ENCODE peak calls at places on chromosomes 7 and 10, in four cellular contexts. C is GM12878, Q is A549, R is IMR-90. G is an unnamed sample.

GRCh38 chr7:48052748-48053147 is 17.4 kb downstream of the C7orf57 start:
- DNase-seq in R (peak), Q (no peak), C (no peak), G (no peak)

GRCh38 chr10:68560201-68560915 is at the start of gene TET1:
- DNase-seq in Q (peak), C (no peak), R (peak), G (peak)

GRCh38 chr7:109901916-109902315 is 1189.0 kb upstream of the LRRN3 start:
- DNase-seq in C (no peak), Q (no peak), R (peak), G (no peak)

GRCh38 chr7:74544706-74545469 is 91.2 kb downstream of the GTF2IRD1 start:
- DNase-seq in R (peak), C (no peak), Q (peak), G (peak)

GRCh38 chr10:43844236-43844635 is 195.6 kb upstream of the ZNF32 start:
- DNase-seq in R (no peak), Q (no peak), C (no peak), G (no peak)

GRCh38 chr7:137992042-137992737 is 9.7 kb downstream of the CREB3L2 start:
- DNase-seq in C (no peak), Q (no peak), R (peak), G (peak)

GRCh38 chr10:50604049-50604640 is 19.6 kb downstream of the SGMS1 start:
- DNase-seq in R (no peak), C (no peak), Q (no peak), G (no peak)

GRCh38 chr7:97851725-97852124 is 20.5 kb downstream of the ASNS start:
- DNase-seq in Q (no peak), C (no peak), R (peak), G (no peak)

DNA sequence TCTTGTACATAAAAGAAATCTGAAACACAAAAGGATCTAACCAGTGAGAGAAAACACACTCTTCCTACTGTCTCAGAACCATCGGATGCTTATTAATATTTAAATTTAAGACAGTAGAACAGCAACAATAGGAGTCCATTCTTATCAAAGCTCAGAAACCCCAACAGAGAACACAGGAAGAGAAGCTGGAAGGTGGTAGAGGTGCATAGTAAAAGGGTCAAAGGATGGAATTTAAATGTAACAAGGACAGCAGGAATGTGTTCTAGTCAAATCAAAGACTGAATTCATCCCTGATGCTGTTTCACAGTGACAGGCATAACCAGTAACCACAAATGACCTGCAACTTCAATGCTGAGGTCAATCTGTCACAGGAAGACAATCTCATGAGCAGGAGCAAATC is 1259.8 kb downstream of the XPNPEP1 start:
- DNase-seq in Q (no peak), R (no peak), C (no peak), G (no peak)
- TF ChIP-seq ELK1 in Q (no peak), R (no peak), C (no peak), G (no peak)

DNA sequence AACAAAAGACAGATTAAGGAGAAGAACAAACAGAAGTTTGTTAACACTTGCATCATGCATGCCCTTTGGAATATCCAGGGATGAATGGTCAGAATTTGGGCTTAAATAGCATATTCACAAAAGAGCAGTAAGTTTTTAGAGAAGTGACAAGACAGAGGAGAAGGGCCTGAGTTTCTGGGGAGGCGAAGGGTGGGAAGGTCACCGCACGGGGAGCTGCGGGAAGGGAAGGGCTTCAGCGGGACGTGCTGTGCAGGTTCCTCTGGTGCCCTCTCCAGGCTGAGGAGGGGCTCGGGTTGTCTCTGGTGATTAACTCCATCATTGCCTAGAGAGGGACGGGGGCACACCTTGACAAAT is 10.4 kb upstream of the ZNF22 start:
- DNase-seq in Q (no peak), C (no peak), R (no peak), G (peak)
- TF ChIP-seq ELK1 in Q (no peak), C (no peak), R (no peak), G (no peak)

DNA sequence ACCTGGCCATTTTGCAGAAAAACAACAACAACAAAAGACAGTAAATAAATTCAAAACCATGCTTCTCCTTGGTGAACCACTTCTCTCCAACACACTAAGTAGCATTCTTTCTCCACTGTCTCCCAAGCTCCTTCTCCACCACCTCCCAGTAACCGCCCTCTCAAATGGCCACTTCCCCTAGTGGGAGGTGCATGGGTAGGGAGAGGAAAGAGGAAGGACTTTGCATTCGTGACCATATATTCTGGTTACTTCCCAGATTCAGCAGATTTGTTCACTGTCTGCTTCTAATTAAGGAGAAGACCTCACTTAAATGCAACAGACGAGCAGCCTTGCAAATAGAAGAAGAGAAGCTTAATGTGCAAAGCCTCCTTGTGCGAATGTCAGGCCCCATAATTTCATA is 166.8 kb downstream of the SORCS1 start:
- DNase-seq in R (no peak), Q (no peak), C (no peak), G (peak)
- TF ChIP-seq ELK1 in R (no peak), Q (no peak), C (no peak), G (no peak)

DNA sequence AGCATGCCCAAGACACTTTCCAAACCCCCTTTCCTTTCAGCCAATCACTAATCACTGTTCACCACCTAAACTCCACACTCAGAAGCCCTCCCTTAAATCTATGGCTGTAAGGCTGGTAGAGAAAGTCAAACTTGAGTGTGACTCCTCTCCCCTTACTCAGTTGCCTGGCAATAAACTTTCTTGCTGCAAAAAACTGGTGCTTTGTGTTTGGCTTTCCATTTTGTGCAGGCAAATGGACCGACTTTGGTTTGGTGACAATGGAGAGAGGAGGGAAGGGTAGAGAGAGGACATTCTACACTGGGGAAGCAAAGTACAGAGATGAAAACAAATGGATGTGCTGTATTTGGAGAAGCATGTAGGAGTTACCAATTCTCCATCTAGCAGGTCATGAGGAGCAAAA is 84.9 kb downstream of the SLC25A13 start:
- DNase-seq in C (no peak), Q (no peak), R (no peak), G (no peak)
- TF ChIP-seq ELK1 in C (no peak), Q (no peak), R (no peak), G (no peak)

GRCh38 chr10:11625019-11625735 is 13.7 kb upstream of the USP6NL start:
- DNase-seq in R (no peak), C (peak), Q (no peak), G (no peak)
- TF ChIP-seq ELK1 in R (no peak), C (no peak), Q (no peak), G (no peak)

DNA sequence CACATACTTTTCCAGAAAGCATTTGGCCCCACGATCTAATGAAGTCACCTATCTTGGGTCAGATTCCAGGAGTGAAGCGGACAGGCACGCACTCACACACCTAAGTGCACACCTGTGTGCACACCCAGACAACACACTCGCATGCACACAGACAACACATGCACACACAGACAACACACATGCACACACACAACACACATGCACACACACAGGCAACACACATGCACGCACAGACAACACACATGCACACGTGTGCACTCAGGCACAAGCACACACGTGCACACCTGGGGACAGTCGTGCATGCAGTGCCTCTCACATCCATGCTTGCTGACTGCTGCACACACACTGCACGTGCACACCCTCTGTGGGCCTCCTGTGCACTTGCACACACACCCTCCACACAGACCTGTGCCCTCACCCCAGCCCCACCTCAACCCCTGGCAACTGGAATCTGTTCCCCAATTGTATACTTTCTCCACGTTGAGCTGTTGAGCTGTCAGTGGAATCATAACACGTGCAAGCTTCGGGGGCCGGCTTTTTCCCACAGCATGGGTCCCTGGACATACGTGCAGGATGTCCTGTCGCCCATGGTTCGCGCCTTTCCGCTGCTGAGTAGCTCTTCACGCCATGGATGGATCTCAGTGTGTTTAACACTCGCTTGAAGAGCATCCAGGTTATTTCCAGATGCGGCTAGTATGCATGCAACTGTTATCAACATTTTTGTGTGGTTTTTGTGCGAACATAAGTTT is 55.3 kb upstream of the CFAP46 start:
- DNase-seq in Q (no peak), R (no peak), C (no peak), G (no peak)
- TF ChIP-seq ELK1 in Q (no peak), R (no peak), C (no peak), G (no peak)

GRCh38 chr7:32501522-32501921 is 6.2 kb downstream of the AVL9 start:
- DNase-seq in R (peak), Q (no peak), C (no peak), G (no peak)
- TF ChIP-seq ELK1 in R (no peak), Q (no peak), C (no peak), G (no peak)